ENCODE peak calls at places on chromosome 22, in eight cellular contexts. K, S, P, R, T, B, U and O are unnamed samples.

GRCh38 chr22:43228863-43229262 is 41.9 kb upstream of the TTLL12 start:
- DNase-seq in K (no peak), S (no peak), P (no peak), R (no peak), T (no peak), B (no peak), U (no peak), O (no peak)

GRCh38 chr22:43820671-43821305 is 8.7 kb upstream of the EFCAB6 start:
- DNase-seq in K (no peak), S (no peak), P (no peak), R (no peak), T (no peak), B (peak; percentile 24), U (no peak), O (no peak)

GRCh38 chr22:23579870-23580585 is at the start of gene IGLL1:
- DNase-seq in K (no peak), S (no peak), P (no peak), R (no peak), T (no peak), B (no peak), U (no peak), O (peak; percentile 22)

GRCh38 chr22:22591348-22592299 is 32.6 kb upstream of the PRAME start:
- DNase-seq in K (no peak), S (no peak), P (no peak), R (no peak), T (no peak), B (no peak), U (no peak), O (no peak)

GRCh38 chr22:23400286-23400981 is 179.7 kb downstream of the IGLL1 start:
- DNase-seq in K (no peak), S (no peak), P (no peak), R (no peak), T (no peak), B (peak; percentile 55), U (no peak), O (no peak)

GRCh38 chr22:17100621-17101020 is 15.8 kb downstream of the IL17RA start:
- DNase-seq in K (no peak), S (no peak), P (no peak), R (no peak), T (no peak), B (peak; percentile 17), U (no peak), O (peak; percentile 42)

GRCh38 chr22:31206896-31207687 is 5.0 kb upstream of the LIMK2 start:
- DNase-seq in K (no peak), S (no peak), P (no peak), R (peak; percentile 78), T (no peak), B (no peak), U (no peak), O (no peak)

GRCh38 chr22:44549021-44549420 is 51.0 kb upstream of the RTL6 start:
- DNase-seq in K (no peak), S (no peak), P (no peak), R (no peak), T (no peak), B (peak; percentile 17), U (no peak), O (no peak)

GRCh38 chr22:37827056-37827455 is 3.9 kb downstream of the GALR3 start:
- DNase-seq in K (no peak), S (no peak), P (peak; percentile 60), R (no peak), T (no peak), B (no peak), U (no peak), O (no peak)

GRCh38 chr22:49354516-49355205 is 473.0 kb downstream of the BRD1 start:
- DNase-seq in K (no peak), S (no peak), P (no peak), R (no peak), T (no peak), B (no peak), U (no peak), O (no peak)

GRCh38 chr22:29831186-29831921 is 6.7 kb downstream of the ASCC2 start:
- DNase-seq in K (no peak), S (no peak), P (no peak), R (no peak), T (no peak), B (no peak), U (no peak), O (no peak)

GRCh38 chr22:23060612-23061400 is 9.5 kb upstream of the GNAZ start:
- DNase-seq in K (no peak), S (no peak), P (no peak), R (no peak), T (no peak), B (peak; percentile 60), U (no peak), O (no peak)

GRCh38 chr22:49803134-49803533 is 24.5 kb downstream of the BRD1 start:
- DNase-seq in K (no peak), S (no peak), P (no peak), R (no peak), T (no peak), B (no peak), U (no peak), O (no peak)

GRCh38 chr22:17782158-17782557 is 7.9 kb upstream of the BID start:
- DNase-seq in K (no peak), S (no peak), P (no peak), R (no peak), T (no peak), B (no peak), U (no peak), O (no peak)

GRCh38 chr22:48800036-48800885 is 1027.4 kb downstream of the BRD1 start:
- DNase-seq in K (no peak), S (no peak), P (no peak), R (no peak), T (no peak), B (no peak), U (no peak), O (no peak)

GRCh38 chr22:29268511-29269229 is 602 bp downstream of the EWSR1 start:
- DNase-seq in K (no peak), S (peak; percentile 48), P (peak; percentile 53), R (peak; percentile 45), T (no peak), B (peak; percentile 83), U (no peak), O (peak; percentile 15)

GRCh38 chr22:47588583-47588970 is 826.1 kb downstream of the TBC1D22A start:
- DNase-seq in K (no peak), S (no peak), P (no peak), R (no peak), T (no peak), B (peak; percentile 43), U (no peak), O (no peak)

GRCh38 chr22:35894937-35895708 is 133.5 kb downstream of the RBFOX2 start:
- DNase-seq in K (no peak), S (peak; percentile 6), P (no peak), R (peak; percentile 42), T (no peak), B (peak; percentile 77), U (no peak), O (no peak)

GRCh38 chr22:27670701-27671412 is 130.7 kb downstream of the MN1 start:
- DNase-seq in K (no peak), S (peak; percentile 9), P (peak; percentile 30), R (peak; percentile 75), T (no peak), B (no peak), U (no peak), O (no peak)

GRCh38 chr22:38348751-38349496 is 31.7 kb upstream of the CSNK1E start:
- DNase-seq in K (no peak), S (no peak), P (no peak), R (no peak), T (no peak), B (no peak), U (no peak), O (no peak)